ENCODE peak calls at places on chromosomes 4 and X, in six cellular contexts. R, A, K, Q, H and Z are unnamed samples.
A peak's percentile ranks its signal among the peaks of the same experiment; 100 is the strongest.

GRCh38 chr4:96786306-96786705 is 946.4 kb downstream of the PDHA2 start:
- DNase-seq in R (no peak), A (no peak), K (no peak), Q (no peak), H (no peak), Z (no peak)

GRCh38 chr4:169236901-169237626 is 33.7 kb downstream of the SH3RF1 start:
- DNase-seq in R (no peak), A (peak; percentile 80), K (no peak), Q (no peak), H (peak; percentile 64), Z (no peak)

GRCh38 chr4:176753049-176753448 is 39.7 kb downstream of the VEGFC start:
- DNase-seq in R (no peak), A (no peak), K (no peak), Q (no peak), H (no peak), Z (no peak)

GRCh38 chr4:30716158-30716557 is 4.0 kb upstream of the PCDH7 start:
- DNase-seq in R (no peak), A (no peak), K (no peak), Q (no peak), H (no peak), Z (no peak)

GRCh38 chrX:16807976-16808542 is 21.8 kb downstream of the TXLNG start:
- DNase-seq in R (no peak), A (no peak), K (no peak), Q (no peak), H (no peak), Z (no peak)

GRCh38 chr4:11130195-11130975 is 298.3 kb downstream of the HS3ST1 start:
- DNase-seq in R (no peak), A (no peak), K (no peak), Q (no peak), H (no peak), Z (no peak)

GRCh38 chrX:34764842-34765241 is 107.8 kb upstream of the TMEM47 start:
- DNase-seq in R (no peak), A (no peak), K (no peak), Q (no peak), H (no peak), Z (no peak)

GRCh38 chrX:71623714-71624113 is 5.4 kb upstream of the CXCR3 start:
- DNase-seq in R (no peak), A (no peak), K (no peak), Q (no peak), H (no peak), Z (no peak)

GRCh38 chrX:22800806-22801205 is 199.0 kb upstream of the DDX53 start:
- DNase-seq in R (no peak), A (no peak), K (no peak), Q (no peak), H (no peak), Z (no peak)

GRCh38 chrX:21438792-21439191 is 64.6 kb downstream of the CNKSR2 start:
- DNase-seq in R (no peak), A (no peak), K (no peak), Q (no peak), H (no peak), Z (no peak)

GRCh38 chr4:78119698-78120097 is 62.6 kb downstream of the FRAS1 start:
- DNase-seq in R (no peak), A (no peak), K (no peak), Q (no peak), H (no peak), Z (no peak)

DNA sequence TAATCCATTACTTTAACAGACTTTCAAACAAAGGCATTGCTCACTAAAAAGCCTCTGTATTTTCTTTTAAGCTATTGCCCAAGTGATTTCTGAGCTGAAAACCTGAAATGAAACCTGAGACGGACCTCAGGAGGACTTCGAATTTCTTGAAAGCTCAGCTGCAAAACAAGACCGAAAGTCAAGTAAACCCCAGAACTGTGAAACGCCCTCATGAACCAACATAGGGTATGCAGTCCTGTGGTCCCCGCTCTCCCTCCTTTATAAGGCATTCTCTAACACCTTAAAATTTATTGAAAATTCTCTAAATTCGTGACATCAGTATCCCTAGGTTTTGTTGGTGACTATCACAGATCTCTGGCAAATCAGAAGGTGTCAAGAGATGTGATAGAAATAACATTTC is 91.8 kb downstream of the SHISA3 start:
- DNase-seq in R (no peak), A (no peak), K (no peak), Q (no peak), H (no peak), Z (no peak)
- H3K4me3 ChIP-seq in R (no peak overlapping the region), A (no peak overlapping the region), K (no peak overlapping the region), Q (no peak overlapping the region), H (no peak overlapping the region), Z (no peak overlapping the region)

GRCh38 chrX:14505648-14506047 is 23.7 kb upstream of the GLRA2 start:
- DNase-seq in R (no peak), A (no peak), K (no peak), Q (no peak), H (no peak), Z (no peak)
- H3K27ac ChIP-seq in R (peak overlapping the region; percentile 47), A (no peak overlapping the region), K (no peak overlapping the region), Q (no peak overlapping the region), H (no peak overlapping the region), Z (no peak overlapping the region)

GRCh38 chrX:65677954-65678469 is 10.6 kb downstream of the MSN start:
- DNase-seq in R (peak; percentile 66), A (peak; percentile 5), K (no peak), Q (no peak), H (no peak), Z (no peak)
- H3K4me3 ChIP-seq in R (no peak overlapping the region), A (no peak overlapping the region), K (no peak overlapping the region), Q (no peak overlapping the region), H (no peak overlapping the region), Z (peak overlapping the region; percentile 21)

GRCh38 chrX:55713635-55714034 is 3.9 kb upstream of the RRAGB start:
- DNase-seq in R (no peak), A (no peak), K (no peak), Q (no peak), H (no peak), Z (no peak)

GRCh38 chrX:55714111-55714510 is 3.4 kb upstream of the RRAGB start:
- DNase-seq in R (no peak), A (no peak), K (no peak), Q (no peak), H (no peak), Z (no peak)

GRCh38 chrX:55715847-55716246 is 1.7 kb upstream of the RRAGB start:
- DNase-seq in R (no peak), A (no peak), K (no peak), Q (peak; percentile 61), H (no peak), Z (no peak)

GRCh38 chrX:55717521-55718497 is at the start of gene RRAGB:
- DNase-seq in R (peak; percentile 97), A (peak; percentile 94), K (peak; percentile 87), Q (peak; percentile 98), H (peak; percentile 96), Z (peak; percentile 92)

DNA sequence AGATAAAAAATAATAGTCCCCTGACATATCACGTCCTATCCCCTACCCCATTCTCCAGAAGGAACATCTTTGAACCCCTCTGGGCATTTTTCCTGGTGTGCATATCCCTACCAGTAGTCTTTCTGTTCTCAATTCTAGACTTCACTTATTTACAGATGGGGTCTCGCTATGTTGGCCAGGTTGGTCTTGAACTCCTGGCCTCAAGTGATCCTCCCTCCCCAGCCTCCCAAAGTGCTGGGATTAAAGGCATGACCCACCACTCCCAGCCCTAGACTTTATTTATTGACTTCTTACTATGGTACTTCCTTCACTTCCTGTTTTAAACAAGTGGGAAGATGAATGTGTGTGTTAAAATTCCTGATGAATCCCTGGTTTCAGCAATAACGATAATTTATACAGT is 612 bp upstream of the RRAGB start:
- DNase-seq in R (no peak), A (no peak), K (no peak), Q (no peak), H (no peak), Z (no peak)
- H3K27ac ChIP-seq in R (peak overlapping the region; percentile 87), A (peak overlapping the region; percentile 88), K (peak overlapping the region; percentile 87), Q (no peak overlapping the region), H (peak overlapping the region; percentile 86), Z (peak overlapping the region; percentile 90)

GRCh38 chrX:53715336-53715924 is 28.9 kb upstream of the HUWE1 start:
- DNase-seq in R (no peak), A (no peak), K (no peak), Q (no peak), H (no peak), Z (no peak)
- H3K4me3 ChIP-seq in R (no peak overlapping the region), A (no peak overlapping the region), K (peak overlapping the region; percentile 30), Q (no peak overlapping the region), H (no peak overlapping the region), Z (no peak overlapping the region)

GRCh38 chr4:86032476-86033022 is 327.3 kb downstream of the MAPK10 start:
- DNase-seq in R (peak; percentile 59), A (peak; percentile 51), K (no peak), Q (no peak), H (peak; percentile 42), Z (no peak)
- H3K27ac ChIP-seq in R (peak overlapping the region; percentile 63), A (peak overlapping the region; percentile 76), K (no peak overlapping the region), Q (peak overlapping the region; percentile 10), H (peak overlapping the region; percentile 68), Z (peak overlapping the region; percentile 91)

DNA sequence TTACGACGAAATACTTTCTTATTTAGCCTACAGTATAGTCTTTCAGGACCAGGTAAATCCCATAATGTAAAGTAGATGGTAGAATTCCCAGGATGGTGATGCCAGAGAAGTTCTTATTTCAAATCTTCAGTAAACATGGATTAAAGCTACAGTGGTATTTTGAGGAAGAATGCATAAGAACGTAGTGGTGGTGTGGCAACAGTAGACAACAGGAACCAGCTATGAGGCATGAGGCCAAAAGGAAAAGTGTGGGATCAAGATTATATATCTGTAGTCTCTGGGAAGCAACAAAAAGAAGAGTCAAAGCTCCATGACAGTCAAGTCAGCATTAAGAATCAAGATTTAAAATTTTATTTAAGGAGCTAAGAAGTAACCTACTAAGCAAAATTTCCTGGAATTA is 60.2 kb downstream of the METTL14 start:
- DNase-seq in R (no peak), A (no peak), K (no peak), Q (no peak), H (no peak), Z (no peak)
- H3K4me3 ChIP-seq in R (no peak overlapping the region), A (no peak overlapping the region), K (no peak overlapping the region), Q (no peak overlapping the region), H (no peak overlapping the region), Z (no peak overlapping the region)